ENCODE peak calls at places on chromosome 4, in four cellular contexts. Z is SK-N-SH, V is K562, F is HepG2. C is an unnamed sample.
A peak's percentile ranks its signal among the peaks of the same experiment; 100 is the strongest.

GRCh38 chr4:27272264-27272663 is 411.6 kb downstream of the STIM2 start:
- DNase-seq in Z (no peak), V (no peak), F (no peak), C (no peak)

GRCh38 chr4:163548481-163549243 is 54.2 kb downstream of the TMA16 start:
- DNase-seq in Z (peak; percentile 52), V (peak; percentile 25), F (peak; percentile 37), C (no peak)

GRCh38 chr4:137203601-137204000 is 328.7 kb downstream of the PCDH18 start:
- DNase-seq in Z (no peak), V (no peak), F (no peak), C (no peak)

GRCh38 chr4:69497081-69497480 is 1.4 kb upstream of the UGT2B4 start:
- DNase-seq in Z (no peak), V (no peak), F (no peak), C (no peak)

GRCh38 chr4:124121511-124121934 is 591.0 kb downstream of the ANKRD50 start:
- DNase-seq in Z (no peak), V (no peak), F (peak; percentile 11), C (no peak)

GRCh38 chr4:163949976-163950601 is 455.6 kb downstream of the TMA16 start:
- DNase-seq in Z (no peak), V (no peak), F (no peak), C (no peak)

GRCh38 chr4:72063726-72064125 is 31.9 kb downstream of the NPFFR2 start:
- DNase-seq in Z (no peak), V (no peak), F (no peak), C (no peak)

GRCh38 chr4:5863461-5864113 is 29.3 kb downstream of the CRMP1 start:
- DNase-seq in Z (no peak), V (no peak), F (no peak), C (peak; percentile 57)

GRCh38 chr4:190014771-190015537 is 12.1 kb downstream of the FRG2 start:
- DNase-seq in Z (peak; percentile 60), V (peak; percentile 64), F (no peak), C (no peak)

GRCh38 chr4:77047037-77047436 is 28.8 kb downstream of the CCNI start:
- DNase-seq in Z (peak; percentile 14), V (peak; percentile 14), F (peak; percentile 10), C (no peak)

GRCh38 chr4:13700196-13701140 is 72.9 kb upstream of the BOD1L1 start:
- DNase-seq in Z (no peak), V (no peak), F (no peak), C (no peak)

GRCh38 chr4:184251680-184252000 is 34.0 kb upstream of the ENPP6 start:
- DNase-seq in Z (no peak), V (no peak), F (no peak), C (no peak)

GRCh38 chr4:145845118-145845517 is 93.5 kb downstream of the ZNF827 start:
- DNase-seq in Z (no peak), V (no peak), F (no peak), C (no peak)

GRCh38 chr4:125315571-125316390 is 1.0 kb downstream of the FAT4 start:
- DNase-seq in Z (peak; percentile 69), V (no peak), F (peak; percentile 18), C (no peak)

GRCh38 chr4:118776166-118776954 is 59.6 kb downstream of the SEC24D start:
- DNase-seq in Z (no peak), V (no peak), F (no peak), C (no peak)

GRCh38 chr4:53962516-53963225 is 101.7 kb downstream of the CHIC2 start:
- DNase-seq in Z (peak; percentile 43), V (no peak), F (no peak), C (no peak)

GRCh38 chr4:156638925-156639605 is 332.5 kb downstream of the PDGFC start:
- DNase-seq in Z (no peak), V (no peak), F (no peak), C (no peak)

GRCh38 chr4:25908491-25908901 is 5.5 kb upstream of the SMIM20 start:
- DNase-seq in Z (no peak), V (no peak), F (peak; percentile 66), C (peak; percentile 69)

GRCh38 chr4:23361453-23361852 is 528.4 kb downstream of the PPARGC1A start:
- DNase-seq in Z (no peak), V (no peak), F (no peak), C (no peak)

GRCh38 chr4:16293205-16293860 is 67.1 kb upstream of the TAPT1 start:
- DNase-seq in Z (no peak), V (no peak), F (no peak), C (no peak)

GRCh38 chr4:158786155-158786581 is 17.3 kb downstream of the FNIP2 start:
- DNase-seq in Z (no peak), V (no peak), F (no peak), C (no peak)

GRCh38 chr4:179625391-179625790 is 2183.2 kb upstream of the AGA start:
- DNase-seq in Z (no peak), V (no peak), F (no peak), C (no peak)

GRCh38 chr4:46274717-46275116 is 115.2 kb downstream of the GABRA2 start:
- DNase-seq in Z (no peak), V (no peak), F (peak; percentile 2), C (no peak)

GRCh38 chr4:31741321-31741720 is 1021.2 kb downstream of the PCDH7 start:
- DNase-seq in Z (no peak), V (no peak), F (no peak), C (no peak)

GRCh38 chr4:172830295-172830764 is 338.3 kb upstream of the GALNT7 start:
- DNase-seq in Z (peak; percentile 12), V (peak; percentile 16), F (peak; percentile 2), C (peak; percentile 13)

GRCh38 chr4:4849524-4850193 is 9.8 kb upstream of the MSX1 start:
- DNase-seq in Z (no peak), V (no peak), F (no peak), C (no peak)

GRCh38 chr4:1344696-1345095 is 2.3 kb upstream of the UVSSA start:
- DNase-seq in Z (no peak), V (no peak), F (no peak), C (no peak)

GRCh38 chr4:102390438-102390837 is 45.2 kb upstream of the SLC39A8 start:
- DNase-seq in Z (no peak), V (no peak), F (no peak), C (no peak)

GRCh38 chr4:17232575-17233253 is 279.2 kb downstream of the QDPR start:
- DNase-seq in Z (peak; percentile 61), V (no peak), F (no peak), C (peak; percentile 1)

GRCh38 chr4:171956678-171957077 is 143.5 kb downstream of the GALNTL6 start:
- DNase-seq in Z (no peak), V (no peak), F (peak; percentile 3), C (no peak)

GRCh38 chr4:5823542-5824211 is 69.2 kb downstream of the CRMP1 start:
- DNase-seq in Z (no peak), V (no peak), F (no peak), C (no peak)

GRCh38 chr4:159103406-159104131 is 690 bp downstream of the RAPGEF2 start:
- DNase-seq in Z (peak; percentile 82), V (peak; percentile 71), F (no peak), C (no peak)

GRCh38 chr4:83113429-83113786 is 1.1 kb downstream of the PLAC8 start:
- DNase-seq in Z (no peak), V (no peak), F (no peak), C (no peak)

GRCh38 chr4:152990471-152991131 is 54.5 kb downstream of the FHDC1 start:
- DNase-seq in Z (no peak), V (peak; percentile 80), F (no peak), C (no peak)

GRCh38 chr4:38868055-38868965 is 704 bp downstream of the FAM114A1 start:
- DNase-seq in Z (no peak), V (no peak), F (no peak), C (no peak)

GRCh38 chr4:136383126-136383525 is 1149.2 kb downstream of the PCDH18 start:
- DNase-seq in Z (no peak), V (no peak), F (no peak), C (no peak)

GRCh38 chr4:26459054-26459755 is 31.1 kb downstream of the CCKAR start:
- DNase-seq in Z (peak; percentile 56), V (peak; percentile 40), F (peak; percentile 58), C (peak; percentile 61)

GRCh38 chr4:1565598-1566295 is 118.4 kb downstream of the FAM53A start:
- DNase-seq in Z (no peak), V (no peak), F (no peak), C (no peak)

GRCh38 chr4:115154826-115155225 is 41.4 kb upstream of the NDST4 start:
- DNase-seq in Z (no peak), V (no peak), F (no peak), C (no peak)

GRCh38 chr4:115152081-115152480 is 38.7 kb upstream of the NDST4 start:
- DNase-seq in Z (no peak), V (no peak), F (no peak), C (no peak)
- H2AFZ ChIP-seq in Z (no peak overlapping the region), V (no peak overlapping the region), F (no peak overlapping the region), C (no peak overlapping the region)

GRCh38 chr4:140357868-140358267 is 15.6 kb upstream of the SCOC start:
- DNase-seq in Z (no peak), V (no peak), F (no peak), C (no peak)
- TF ChIP-seq ELF1 in Z (no peak), V (no peak), F (no peak), C (no peak)

GRCh38 chr4:66330125-66330524 is 659.8 kb upstream of the EPHA5 start:
- DNase-seq in Z (no peak), V (no peak), F (no peak), C (no peak)

GRCh38 chr4:66331761-66332160 is 661.5 kb upstream of the EPHA5 start:
- DNase-seq in Z (no peak), V (no peak), F (no peak), C (no peak)
- TF ChIP-seq JUND in Z (no peak), V (no peak), F (no peak), C (no peak)

DNA sequence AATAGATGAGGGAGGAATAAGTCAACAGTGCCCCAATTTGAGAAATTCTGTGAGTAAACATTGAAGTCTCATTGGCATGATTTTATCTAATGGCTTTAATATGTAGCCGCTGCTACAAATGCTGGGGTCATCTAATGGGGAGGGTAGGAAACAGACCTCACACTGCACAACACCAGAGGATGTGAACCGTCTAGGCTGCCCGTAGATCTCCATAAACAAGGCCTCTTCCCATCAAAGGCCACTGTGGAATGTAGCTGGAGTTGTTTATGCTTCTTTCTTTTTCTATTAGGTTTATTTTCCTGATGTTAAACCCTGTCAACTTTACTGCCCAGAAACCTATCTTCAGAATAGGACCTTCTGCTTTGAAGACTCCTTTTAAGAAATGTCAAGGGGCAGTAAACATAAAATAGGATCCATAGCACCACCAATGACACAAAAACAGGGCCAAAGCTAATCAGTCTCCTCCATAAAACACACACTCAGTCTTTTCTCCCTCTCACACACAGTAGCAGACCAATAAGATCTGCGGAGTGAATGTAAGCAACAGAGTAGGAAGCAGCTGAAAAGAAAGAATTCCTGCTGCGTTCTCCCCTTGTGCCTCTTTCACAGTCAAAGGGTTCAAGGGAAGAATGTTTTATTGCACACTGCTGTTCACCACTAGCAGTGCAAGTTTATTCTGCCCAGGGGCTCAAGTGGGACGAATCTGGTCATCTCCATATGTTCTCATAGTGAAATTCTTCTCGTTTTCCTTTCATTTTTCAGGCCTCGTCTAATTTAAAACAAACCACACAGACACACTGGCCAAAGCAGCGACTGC is 72.2 kb downstream of the MAML3 start:
- DNase-seq in Z (no peak), V (no peak), F (no peak), C (no peak)
- H2AFZ ChIP-seq in Z (peak overlapping the region; percentile 59), V (no peak overlapping the region), F (no peak overlapping the region), C (no peak overlapping the region)

GRCh38 chr4:174173360-174173759 is 110.1 kb downstream of the FBXO8 start:
- DNase-seq in Z (no peak), V (no peak), F (no peak), C (no peak)
- TF ChIP-seq ELF1 in Z (no peak), V (no peak), F (no peak), C (no peak)

GRCh38 chr4:148315049-148315448 is 127.2 kb downstream of the NR3C2 start:
- DNase-seq in Z (no peak), V (no peak), F (no peak), C (no peak)
- TF ChIP-seq JUND in Z (no peak), V (no peak), F (no peak), C (no peak)

GRCh38 chr4:107600993-107601392 is 119.0 kb downstream of the PAPSS1 start:
- DNase-seq in Z (no peak), V (no peak), F (no peak), C (no peak)
- H2AFZ ChIP-seq in Z (no peak overlapping the region), V (no peak overlapping the region), F (no peak overlapping the region), C (no peak overlapping the region)